ENCODE peak calls at places on chromosome 13, in five cellular contexts. E, H, I, G and Q are unnamed samples.

GRCh38 chr13:44107357-44108121 is 227.8 kb downstream of the LACC1 start:
- DNase-seq in E (no peak), H (no peak), I (no peak), G (no peak), Q (no peak)

GRCh38 chr13:41315466-41316047 is 4.5 kb downstream of the NAA16 start:
- DNase-seq in E (no peak), H (no peak), I (no peak), G (no peak), Q (no peak)

GRCh38 chr13:27381601-27382000 is 42.8 kb upstream of the GTF3A start:
- DNase-seq in E (no peak), H (no peak), I (no peak), G (no peak), Q (no peak)

GRCh38 chr13:19153782-19154450 is 27.7 kb downstream of the TUBA3C start:
- DNase-seq in E (no peak), H (no peak), I (no peak), G (no peak), Q (no peak)

GRCh38 chr13:48400820-48401219 is 12.1 kb downstream of the LPAR6 start:
- DNase-seq in E (no peak), H (no peak), I (no peak), G (no peak), Q (peak; percentile 69)

GRCh38 chr13:97720881-97721280 is 232.6 kb upstream of the IPO5 start:
- DNase-seq in E (no peak), H (no peak), I (no peak), G (no peak), Q (no peak)

GRCh38 chr13:73520566-73521290 is 461.9 kb downstream of the KLF5 start:
- DNase-seq in E (no peak), H (no peak), I (no peak), G (no peak), Q (no peak)

GRCh38 chr13:110164706-110165105 is 142.3 kb downstream of the COL4A1 start:
- DNase-seq in E (no peak), H (no peak), I (no peak), G (no peak), Q (no peak)

GRCh38 chr13:31234729-31235128 is 35.0 kb downstream of the B3GLCT start:
- DNase-seq in E (no peak), H (no peak), I (no peak), G (no peak), Q (peak; percentile 24)

GRCh38 chr13:66528903-66529576 is 701.1 kb downstream of the PCDH9 start:
- DNase-seq in E (no peak), H (no peak), I (no peak), G (no peak), Q (no peak)

GRCh38 chr13:53238241-53238640 is 209.6 kb downstream of the OLFM4 start:
- DNase-seq in E (no peak), H (no peak), I (no peak), G (no peak), Q (no peak)

GRCh38 chr13:83895994-83896580 is 13.8 kb upstream of the SLITRK1 start:
- DNase-seq in E (no peak), H (no peak), I (peak; percentile 47), G (no peak), Q (no peak)

GRCh38 chr13:71864094-71864980 is 2.7 kb downstream of the DACH1 start:
- DNase-seq in E (no peak), H (no peak), I (no peak), G (no peak), Q (no peak)

GRCh38 chr13:21395953-21396352 is 63.1 kb downstream of the ZDHHC20 start:
- DNase-seq in E (no peak), H (no peak), I (no peak), G (no peak), Q (peak; percentile 11)

GRCh38 chr13:110275931-110276552 is 30.9 kb downstream of the COL4A1 start:
- DNase-seq in E (no peak), H (no peak), I (no peak), G (no peak), Q (no peak)

GRCh38 chr13:65336916-65337315 is 1893.2 kb downstream of the PCDH9 start:
- DNase-seq in E (no peak), H (no peak), I (no peak), G (no peak), Q (no peak)

GRCh38 chr13:33229446-33230177 is 55.9 kb downstream of the STARD13 start:
- DNase-seq in E (no peak), H (no peak), I (no peak), G (peak; percentile 46), Q (no peak)

GRCh38 chr13:60146491-60146890 is 17.2 kb downstream of the DIAPH3 start:
- DNase-seq in E (no peak), H (no peak), I (no peak), G (no peak), Q (no peak)

GRCh38 chr13:27505792-27506191 is 55.4 kb upstream of the MTIF3 start:
- DNase-seq in E (no peak), H (no peak), I (no peak), G (no peak), Q (no peak)

GRCh38 chr13:31209172-31209818 is 9.5 kb downstream of the B3GLCT start:
- DNase-seq in E (no peak), H (no peak), I (no peak), G (peak; percentile 27), Q (peak; percentile 45)

GRCh38 chr13:41905600-41906254 is 55.2 kb downstream of the VWA8 start:
- DNase-seq in E (no peak), H (no peak), I (peak; percentile 13), G (no peak), Q (peak; percentile 46)

GRCh38 chr13:94154362-94154761 is 325.1 kb downstream of the DCT start:
- DNase-seq in E (no peak), H (no peak), I (no peak), G (no peak), Q (no peak)